ENCODE peak calls at places on chromosomes 12 and 14, in seven cellular contexts. U is HepG2, W is K562, J is fibroblast of lung, T is DND-41, K is H1, S is MM.1S. Z is an unnamed sample.

GRCh38 chr12:79763748-79764452 is 73.1 kb upstream of the PAWR start:
- DNase-seq in U (no peak), S (no peak), W (peak), K (no peak), J (no peak), T (no peak), Z (no peak)

GRCh38 chr14:49863483-49864262 is 11.1 kb upstream of the NEMF start:
- DNase-seq in K (no peak), W (peak), T (peak), S (no peak), U (no peak), J (no peak), Z (no peak)

GRCh38 chr14:95886366-95886765 is 9.7 kb downstream of the TUNAR start:
- DNase-seq in T (no peak), W (no peak), S (no peak), K (no peak), J (no peak), U (no peak), Z (no peak)

GRCh38 chr12:52082668-52082987 is 3.1 kb downstream of the SMIM41 start:
- DNase-seq in S (no peak), T (no peak), J (no peak), K (no peak), U (no peak), W (no peak), Z (no peak)

GRCh38 chr12:104751024-104751570 is 207.0 kb downstream of the SLC41A2 start:
- DNase-seq in W (no peak), T (no peak), K (no peak), U (no peak), S (no peak), J (no peak), Z (no peak)

GRCh38 chr12:57989837-57990236 is 48.5 kb downstream of the ATP23 start:
- DNase-seq in T (no peak), K (no peak), U (no peak), S (peak), W (no peak), J (no peak), Z (no peak)

GRCh38 chr14:54338696-54339317 is 58.0 kb upstream of the CDKN3 start:
- DNase-seq in K (no peak), W (no peak), T (no peak), U (no peak), S (peak), J (peak), Z (peak)

GRCh38 chr12:3556716-3557115 is 65.7 kb downstream of the PRMT8 start:
- DNase-seq in K (no peak), W (no peak), S (no peak), J (no peak), T (no peak), U (no peak), Z (no peak)

GRCh38 chr14:100098171-100098570 is 32.9 kb downstream of the EVL start:
- DNase-seq in U (no peak), J (no peak), K (no peak), T (no peak), S (no peak), W (no peak), Z (no peak)

GRCh38 chr12:28569698-28570411 is 379.6 kb downstream of the CCDC91 start:
- DNase-seq in S (no peak), J (peak), U (no peak), T (no peak), W (peak), K (no peak), Z (peak)

GRCh38 chr12:44874981-44875416 is 1.1 kb downstream of the NELL2 start:
- DNase-seq in U (no peak), S (peak), W (no peak), K (peak), J (no peak), T (no peak), Z (no peak)

GRCh38 chr12:12726543-12727093 is 9.4 kb downstream of the CDKN1B start:
- DNase-seq in K (no peak), J (peak), S (peak), W (no peak), U (no peak), T (no peak), Z (no peak)

GRCh38 chr14:26522985-26523384 is 74.8 kb downstream of the NOVA1 start:
- DNase-seq in K (no peak), J (peak), T (no peak), U (no peak), W (no peak), S (no peak), Z (no peak)

GRCh38 chr14:95784137-95784536 is 70.2 kb upstream of the TCL1A start:
- DNase-seq in T (peak), S (no peak), K (no peak), J (peak), U (peak), W (peak), Z (no peak)

GRCh38 chr12:56041579-56042429 is at the start of gene RPS26:
- DNase-seq in S (peak), T (peak), J (peak), W (peak), K (peak), U (peak), Z (peak)
- TF ChIP-seq EZH2 in S (no peak), T (no peak), J (no peak), W (no peak), K (no peak), U (no peak), Z (no peak)

GRCh38 chr12:15562263-15562662 is 226.9 kb downstream of the EPS8 start:
- DNase-seq in J (no peak), W (no peak), U (no peak), T (peak), S (no peak), K (no peak), Z (no peak)

GRCh38 chr12:15550778-15551177 is 228.5 kb downstream of the PTPRO start:
- DNase-seq in K (no peak), S (peak), U (no peak), T (no peak), J (no peak), W (no peak), Z (no peak)

GRCh38 chr12:15555466-15555865 is 233.2 kb downstream of the PTPRO start:
- DNase-seq in W (no peak), T (no peak), S (no peak), U (no peak), K (no peak), J (peak), Z (no peak)

GRCh38 chr12:15558915-15559528 is 230.2 kb downstream of the EPS8 start:
- DNase-seq in J (peak), T (no peak), K (no peak), U (no peak), S (no peak), W (no peak), Z (no peak)

DNA sequence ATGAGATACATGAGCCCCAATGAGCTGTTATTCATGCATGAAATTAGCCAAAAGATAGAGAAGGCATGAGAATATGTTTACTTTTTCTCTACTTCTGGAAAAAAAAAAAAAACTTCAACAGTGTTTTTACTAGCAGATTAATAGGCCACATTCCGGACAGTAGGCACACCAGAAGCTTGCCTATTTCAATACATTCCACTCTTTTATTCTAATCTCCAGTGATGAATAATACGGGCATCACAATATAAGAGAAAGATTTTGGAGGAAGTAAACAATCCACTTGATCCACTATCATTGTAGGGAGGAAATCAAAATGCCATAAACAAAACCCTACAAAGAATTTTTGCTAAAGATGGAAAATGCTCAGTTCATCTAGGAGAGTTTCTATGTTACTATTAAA is 232.8 kb downstream of the EPS8 start:
- DNase-seq in J (peak), U (no peak), K (no peak), W (no peak), T (no peak), S (no peak), Z (no peak)
- H3K4me2 ChIP-seq in J (no peak), U (no peak), K (no peak), W (no peak), T (no peak), S (no peak), Z (no peak)

DNA sequence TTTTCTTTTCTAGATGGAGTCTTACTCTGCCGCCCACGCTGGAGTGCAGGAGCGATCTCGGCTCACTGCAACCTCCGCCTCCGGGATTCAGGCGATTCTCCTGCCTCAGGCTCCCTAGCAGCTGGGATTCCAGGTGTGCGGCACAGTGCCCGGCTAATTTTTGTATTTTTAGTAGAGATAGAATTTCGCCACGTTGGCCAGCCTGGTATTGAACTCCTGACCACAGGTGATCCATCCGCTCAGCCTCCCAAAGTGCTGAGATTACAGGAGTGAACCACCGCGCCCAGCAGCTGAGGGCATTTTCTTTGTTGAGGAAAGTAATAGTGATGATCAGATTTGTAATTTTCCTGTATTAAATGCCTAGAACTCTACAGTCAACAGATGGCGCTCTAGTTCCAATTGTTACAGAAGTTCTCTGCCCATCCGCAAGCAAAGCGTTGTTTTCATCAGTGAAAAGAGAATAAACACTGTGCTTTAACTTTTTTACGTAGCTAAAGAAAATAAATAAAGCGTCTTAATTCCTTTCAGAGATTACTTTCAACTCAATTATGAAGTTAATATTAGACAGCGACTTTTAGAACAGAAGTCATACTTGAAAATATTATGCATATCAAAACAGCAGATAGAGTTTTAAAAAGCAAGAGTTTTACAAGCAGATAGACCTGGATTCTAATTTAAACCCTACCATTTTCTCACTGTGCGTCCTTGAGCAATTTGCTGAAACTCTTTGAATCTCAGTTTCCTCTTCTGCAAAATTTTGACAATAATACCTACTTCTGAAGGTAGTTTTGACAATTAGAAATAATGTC is 335.1 kb downstream of the DUSP6 start:
- DNase-seq in W (peak), S (peak), U (peak), K (peak), J (peak), T (peak), Z (peak)
- H2AFZ ChIP-seq in W (no peak), S (peak), U (no peak), K (peak), J (peak), T (peak), Z (peak)

GRCh38 chr12:54002915-54003339 is 3.0 kb downstream of the HOXC9 start:
- DNase-seq in T (no peak), S (no peak), U (no peak), K (no peak), W (no peak), J (no peak), Z (no peak)
- TF ChIP-seq EZH2 in T (no peak), S (no peak), U (no peak), K (peak), W (no peak), J (peak), Z (no peak)

GRCh38 chr12:124464062-124464461 is 103.3 kb downstream of the NCOR2 start:
- DNase-seq in W (no peak), U (no peak), K (no peak), J (no peak), T (no peak), S (no peak), Z (no peak)

GRCh38 chr12:124463341-124463861 is 104.0 kb downstream of the NCOR2 start:
- DNase-seq in S (no peak), W (no peak), T (no peak), J (no peak), K (no peak), U (no peak), Z (no peak)

GRCh38 chr12:124466200-124467128 is 100.9 kb downstream of the NCOR2 start:
- DNase-seq in K (no peak), T (peak), S (no peak), U (no peak), J (peak), W (no peak), Z (no peak)

GRCh38 chr12:124465473-124465872 is 101.9 kb downstream of the NCOR2 start:
- DNase-seq in J (no peak), S (no peak), T (no peak), W (no peak), U (no peak), K (no peak), Z (no peak)

DNA sequence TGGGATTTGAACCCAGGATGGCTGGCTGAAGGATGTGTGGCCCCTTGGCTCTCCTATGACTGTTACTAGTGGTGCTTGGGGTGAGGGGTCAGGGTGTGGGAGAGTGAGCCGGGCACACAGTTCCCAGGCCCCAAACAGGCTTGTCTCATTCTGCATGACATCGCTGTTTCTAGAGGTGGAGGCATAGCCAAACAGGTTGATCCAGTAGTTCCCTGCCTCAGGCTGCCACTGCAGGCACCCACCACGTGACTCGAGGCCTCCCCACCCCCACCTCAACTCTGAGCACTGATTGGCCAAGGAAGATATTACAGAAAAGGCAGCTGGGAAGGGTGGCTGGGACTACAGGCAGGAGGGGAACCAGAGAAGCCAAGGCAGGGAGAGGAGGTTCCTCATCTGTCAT is 102.6 kb downstream of the NCOR2 start:
- DNase-seq in W (peak), T (no peak), U (no peak), J (no peak), K (no peak), S (no peak), Z (no peak)
- H3K4me2 ChIP-seq in W (no peak), T (no peak), U (no peak), J (no peak), K (no peak), S (no peak), Z (no peak)

DNA sequence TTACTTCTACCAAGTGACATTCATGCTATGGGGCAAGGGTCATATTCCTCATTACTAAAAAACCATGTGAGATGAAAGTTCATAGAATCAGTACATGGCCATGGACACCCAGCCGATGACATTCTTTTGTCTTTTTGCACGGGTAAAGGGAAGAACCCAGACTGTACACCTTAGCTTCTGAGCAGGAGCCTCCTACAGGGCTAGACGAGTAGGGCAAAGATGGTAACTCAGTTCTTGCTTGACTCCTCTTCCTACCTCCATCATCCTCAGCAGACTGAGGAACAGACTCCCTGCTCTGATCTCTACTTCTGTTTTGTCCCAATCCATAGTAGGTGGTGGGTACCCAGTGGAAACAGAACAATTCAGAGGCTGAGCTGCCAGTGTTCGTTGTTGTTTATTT is 281.3 kb downstream of the NPAS3 start:
- DNase-seq in W (no peak), S (no peak), J (no peak), U (no peak), T (no peak), K (no peak), Z (no peak)
- H2AFZ ChIP-seq in W (no peak), S (no peak), J (no peak), U (no peak), T (no peak), K (no peak), Z (no peak)

GRCh38 chr12:70367268-70368141 is 1.4 kb downstream of the KCNMB4 start:
- DNase-seq in T (no peak), W (no peak), S (no peak), J (peak), K (no peak), U (no peak), Z (no peak)

GRCh38 chr12:70366581-70367267 is 634 bp downstream of the KCNMB4 start:
- DNase-seq in J (peak), U (peak), T (peak), K (peak), S (peak), W (peak), Z (peak)

GRCh38 chr12:70364695-70365397 is 1.2 kb upstream of the KCNMB4 start:
- DNase-seq in T (no peak), K (no peak), J (no peak), W (no peak), S (no peak), U (no peak), Z (no peak)

GRCh38 chr12:70365648-70366518 is at the start of gene KCNMB4:
- DNase-seq in J (peak), U (peak), K (peak), W (peak), S (peak), T (peak), Z (peak)

GRCh38 chr12:70365398-70365647 is 767 bp upstream of the KCNMB4 start:
- DNase-seq in J (peak), T (no peak), U (no peak), K (peak), W (no peak), S (no peak), Z (no peak)
- TF ChIP-seq EZH2 in J (no peak), T (no peak), U (no peak), K (no peak), W (no peak), S (no peak), Z (no peak)